ENCODE peak calls at places on chromosomes 3 and 15, in four cellular contexts. P, A, Z and L are unnamed samples.

GRCh38 chr3:47661121-47661752 is 82.6 kb upstream of the CSPG5 start:
- DNase-seq in Z (no peak), P (no peak), A (no peak), L (no peak)

GRCh38 chr3:58188173-58188564 is 22.6 kb downstream of the DNASE1L3 start:
- DNase-seq in A (no peak), Z (no peak), P (no peak), L (no peak)

GRCh38 chr15:41825572-41826535 is 2.0 kb upstream of the JMJD7 start:
- DNase-seq in P (no peak), Z (no peak), A (no peak), L (no peak)

GRCh38 chr15:49421991-49422390 is 1.1 kb upstream of the FGF7 start:
- DNase-seq in Z (peak), P (peak), A (peak), L (no peak)

GRCh38 chr3:143658869-143659268 is 189.4 kb downstream of the SLC9A9 start:
- DNase-seq in A (no peak), Z (no peak), P (no peak), L (no peak)

GRCh38 chr3:186526256-186526606 is 17.9 kb downstream of the CRYGS start:
- DNase-seq in Z (no peak), A (no peak), P (no peak), L (no peak)

GRCh38 chr3:143436231-143436930 is 316.8 kb downstream of the CHST2 start:
- DNase-seq in A (no peak), Z (no peak), P (no peak), L (no peak)

GRCh38 chr3:9280477-9281219 is 31.2 kb upstream of the SRGAP3 start:
- DNase-seq in P (no peak), Z (no peak), A (no peak), L (no peak)

GRCh38 chr3:136789976-136790375 is 28.9 kb upstream of the SLC35G2 start:
- DNase-seq in P (no peak), Z (no peak), A (no peak), L (no peak)

GRCh38 chr3:159732172-159733111 is 256.2 kb upstream of the IL12A start:
- DNase-seq in A (no peak), P (no peak), Z (no peak), L (no peak)

GRCh38 chr15:78092111-78093041 is at the start of gene SH2D7:
- DNase-seq in A (no peak), P (no peak), Z (peak), L (no peak)

GRCh38 chr3:170180107-170180951 is 1.2 kb downstream of the PHC3 start:
- DNase-seq in Z (no peak), P (peak), A (no peak), L (no peak)

GRCh38 chr15:31467361-31467760 is 140.7 kb downstream of the KLF13 start:
- DNase-seq in P (no peak), Z (no peak), A (peak), L (peak)

GRCh38 chr3:14774431-14774830 is 44.3 kb upstream of the FGD5 start:
- DNase-seq in A (no peak), Z (no peak), P (no peak), L (peak)

GRCh38 chr15:46251873-46252272 is 617.0 kb downstream of the SQOR start:
- DNase-seq in Z (no peak), P (no peak), A (no peak), L (no peak)

GRCh38 chr15:66405605-66406004 is 18.9 kb downstream of the MAP2K1 start:
- DNase-seq in P (no peak), Z (no peak), A (no peak), L (no peak)

GRCh38 chr15:80207887-80208286 is 44.1 kb downstream of the CTXND1 start:
- DNase-seq in Z (no peak), P (no peak), A (no peak), L (no peak)

GRCh38 chr3:45642731-45643152 is 46.5 kb upstream of the SACM1L start:
- DNase-seq in A (no peak), P (no peak), Z (no peak), L (no peak)

GRCh38 chr15:68517285-68517711 is 61.5 kb upstream of the CORO2B start:
- DNase-seq in A (no peak), P (no peak), Z (no peak), L (no peak)